ENCODE peak calls at places on chromosomes 6 and 20, in seven cellular contexts. U, H, S, K, M, R and J are unnamed samples.

GRCh38 chr6:109867009-109867969 is 110.8 kb upstream of the GPR6 start:
- DNase-seq in H (no peak), S (no peak), U (no peak), R (no peak), M (no peak), K (no peak), J (no peak)

GRCh38 chr6:39189915-39190544 is 39.2 kb downstream of the KCNK5 start:
- DNase-seq in M (no peak), H (no peak), R (peak), S (no peak), U (no peak), K (no peak), J (no peak)

GRCh38 chr6:111038534-111039252 is 48.6 kb upstream of the SLC16A10 start:
- DNase-seq in K (no peak), R (no peak), U (no peak), S (no peak), M (no peak), H (no peak), J (no peak)

GRCh38 chr6:408599-409102 is 17.1 kb downstream of the IRF4 start:
- DNase-seq in H (no peak), R (peak), M (peak), U (no peak), S (no peak), K (no peak), J (no peak)

GRCh38 chr6:147507162-147508072 is 1.1 kb upstream of the SAMD5 start:
- DNase-seq in M (peak), U (no peak), H (peak), K (no peak), R (peak), S (no peak), J (no peak)

GRCh38 chr20:25005661-25006060 is 13.1 kb upstream of the APMAP start:
- DNase-seq in S (no peak), R (no peak), K (no peak), U (no peak), H (no peak), M (peak), J (no peak)

GRCh38 chr6:135812085-135812526 is 39.4 kb upstream of the PDE7B start:
- DNase-seq in H (no peak), R (peak), U (no peak), K (no peak), M (no peak), S (no peak), J (no peak)

GRCh38 chr20:23285536-23285935 is 65.1 kb upstream of the NXT1 start:
- DNase-seq in S (no peak), K (no peak), M (no peak), U (no peak), H (no peak), R (no peak), J (no peak)

GRCh38 chr6:15663057-15663638 is 320 bp upstream of the DTNBP1 start:
- DNase-seq in H (no peak), K (peak), R (peak), M (no peak), U (no peak), S (no peak), J (no peak)

GRCh38 chr20:63222541-63222940 is 6.6 kb upstream of the YTHDF1 start:
- DNase-seq in S (no peak), H (peak), U (no peak), M (no peak), R (no peak), K (no peak), J (no peak)

GRCh38 chr20:15146948-15147347 is 809.5 kb upstream of the FLRT3 start:
- DNase-seq in H (no peak), U (no peak), S (no peak), K (peak), M (no peak), R (no peak), J (no peak)

GRCh38 chr6:141552031-141552430 is 580.7 kb upstream of the GJE1 start:
- DNase-seq in H (peak), M (no peak), K (no peak), S (no peak), R (no peak), U (no peak), J (no peak)

GRCh38 chr6:6969761-6970223 is 138.0 kb upstream of the RREB1 start:
- DNase-seq in R (peak), M (no peak), U (no peak), H (no peak), K (no peak), S (no peak), J (no peak)

GRCh38 chr6:149264629-149265028 is 52.9 kb upstream of the TAB2 start:
- DNase-seq in H (no peak), R (no peak), U (peak), K (no peak), S (no peak), M (no peak), J (peak)

GRCh38 chr6:1945235-1945832 is 300.1 kb downstream of the GMDS start:
- DNase-seq in R (no peak), H (no peak), K (no peak), S (no peak), M (no peak), U (no peak), J (no peak)

GRCh38 chr6:42101186-42101657 is 41.2 kb downstream of the C6orf132 start:
- DNase-seq in K (no peak), S (no peak), H (no peak), U (no peak), R (no peak), M (no peak), J (no peak)

GRCh38 chr6:14799928-14800327 is 445.9 kb upstream of the JARID2 start:
- DNase-seq in K (peak), U (no peak), R (peak), S (no peak), M (no peak), H (no peak), J (no peak)

GRCh38 chr6:142374965-142375733 is 73.3 kb downstream of the ADGRG6 start:
- DNase-seq in M (no peak), R (peak), K (no peak), S (peak), H (no peak), U (no peak), J (no peak)

GRCh38 chr20:51104960-51105460 is 82.1 kb upstream of the KCNG1 start:
- DNase-seq in U (no peak), K (no peak), R (no peak), H (no peak), M (no peak), S (no peak), J (no peak)

GRCh38 chr6:134026597-134026996 is 25.8 kb downstream of the SLC2A12 start:
- DNase-seq in H (no peak), M (no peak), K (no peak), U (no peak), R (peak), S (no peak), J (no peak)

GRCh38 chr6:436308-437041 is 44.9 kb downstream of the IRF4 start:
- DNase-seq in S (peak), H (no peak), M (no peak), K (no peak), R (peak), U (no peak), J (no peak)

GRCh38 chr6:84052204-84052882 is 18.8 kb downstream of the MRAP2 start:
- DNase-seq in M (no peak), U (no peak), H (peak), K (peak), R (peak), S (peak), J (no peak)

GRCh38 chr6:32439708-32440214 is at the start of gene HLA-DRA:
- DNase-seq in H (no peak), M (no peak), U (no peak), S (peak), R (peak), K (peak), J (no peak)